ENCODE peak calls at places on chromosomes 4 and X, in nine cellular contexts. Y is CD4-positive, alpha-beta memory T cell; C is right cardiac atrium; F is adipocyte; W is neuronal stem cell; O is body of pancreas; U is K562; E is heart right ventricle; G is mammary epithelial cell. T is an unnamed sample. For H3K4me1, the result is how much of the 10 kb centered on the place peaks cover.

GRCh38 chr4:153661215-153661822 is 22.8 kb upstream of the TLR2 start:
- DNase-seq in W (no peak), E (no peak), O (no peak), G (peak), Y (no peak), U (no peak), F (peak), C (no peak), T (no peak)

GRCh38 chrX:153968754-153969124 is 2.9 kb downstream of the HCFC1 start:
- DNase-seq in U (peak), F (peak), G (no peak), C (peak), W (no peak), O (no peak), Y (peak), E (no peak), T (peak)

GRCh38 chrX:14673764-14674163 is 144.4 kb downstream of the GLRA2 start:
- DNase-seq in F (peak), C (no peak), E (no peak), Y (no peak), W (no peak), U (no peak), O (peak), G (peak), T (no peak)

GRCh38 chrX:134000260-134001245 is 15.2 kb upstream of the GPC3 start:
- DNase-seq in W (no peak), O (no peak), Y (no peak), C (no peak), F (no peak), U (no peak), G (no peak), E (no peak), T (no peak)

GRCh38 chrX:39855748-39856129 is 242.0 kb downstream of the BCOR start:
- DNase-seq in O (no peak), U (peak), F (peak), E (no peak), G (peak), C (no peak), W (no peak), Y (peak), T (peak)

GRCh38 chr4:152968806-152969394 is 32.8 kb downstream of the FHDC1 start:
- DNase-seq in W (no peak), C (no peak), O (no peak), G (peak), U (no peak), F (peak), E (no peak), Y (no peak), T (no peak)

GRCh38 chr4:87843936-87844335 is 11.2 kb downstream of the MEPE start:
- DNase-seq in C (no peak), W (no peak), O (no peak), G (peak), E (no peak), F (peak), Y (no peak), U (no peak), T (no peak)

GRCh38 chr4:53592686-53593641 is 1.7 kb upstream of the LNX1 start:
- DNase-seq in E (peak), G (peak), Y (no peak), O (peak), F (no peak), C (peak), W (no peak), U (peak), T (no peak)

GRCh38 chr4:126223784-126224407 is 909.1 kb downstream of the FAT4 start:
- DNase-seq in C (no peak), O (no peak), G (peak), W (no peak), F (peak), Y (no peak), E (no peak), U (peak), T (no peak)

GRCh38 chrX:130778773-130779172 is 124.2 kb downstream of the ENOX2 start:
- DNase-seq in W (no peak), F (no peak), Y (no peak), O (no peak), G (peak), C (no peak), U (no peak), E (no peak), T (no peak)

GRCh38 chr4:176044589-176044951 is 21.1 kb upstream of the WDR17 start:
- DNase-seq in W (no peak), O (no peak), C (no peak), G (no peak), Y (no peak), U (no peak), E (no peak), F (peak), T (no peak)

GRCh38 chr4:28730304-28730703 is 1869.7 kb downstream of the STIM2 start:
- DNase-seq in E (no peak), U (no peak), F (no peak), C (no peak), O (no peak), G (no peak), W (no peak), Y (no peak), T (no peak)

GRCh38 chr4:144356941-144357381 is 216.4 kb upstream of the GYPA start:
- DNase-seq in O (no peak), Y (no peak), E (no peak), F (no peak), C (no peak), W (no peak), G (no peak), U (no peak), T (no peak)

GRCh38 chrX:9357500-9358139 is 107.2 kb upstream of the TBL1X start:
- DNase-seq in U (peak), F (no peak), G (no peak), E (no peak), W (no peak), Y (no peak), O (no peak), C (no peak), T (no peak)

GRCh38 chrX:152479525-152479924 is 28.4 kb upstream of the GABRA3 start:
- DNase-seq in F (no peak), O (no peak), U (no peak), G (no peak), C (no peak), Y (no peak), W (no peak), E (no peak), T (no peak)

GRCh38 chrX:13381514-13381913 is 61.7 kb upstream of the ATXN3L start:
- DNase-seq in F (peak), E (no peak), W (no peak), Y (no peak), O (no peak), C (no peak), G (no peak), U (no peak), T (no peak)

GRCh38 chrX:48584698-48585097 is 10.4 kb downstream of the RBM3 start:
- DNase-seq in W (no peak), F (no peak), G (no peak), C (no peak), E (no peak), Y (no peak), O (no peak), U (no peak), T (no peak)

GRCh38 chr4:98516441-98517323 is 141.7 kb downstream of the TSPAN5 start:
- DNase-seq in W (no peak), C (no peak), U (no peak), F (no peak), G (no peak), Y (no peak), E (no peak), O (no peak), T (no peak)

GRCh38 chr4:98518555-98519267 is 139.7 kb downstream of the TSPAN5 start:
- DNase-seq in U (no peak), C (no peak), O (no peak), Y (no peak), W (no peak), F (no peak), E (no peak), G (no peak), T (no peak)

GRCh38 chr4:98517444-98518021 is 140.9 kb downstream of the TSPAN5 start:
- DNase-seq in O (no peak), U (no peak), G (no peak), Y (no peak), C (no peak), E (no peak), W (no peak), F (peak), T (no peak)

GRCh38 chr4:98514930-98515809 is 143.2 kb downstream of the TSPAN5 start:
- DNase-seq in Y (no peak), O (no peak), W (no peak), E (no peak), U (no peak), C (no peak), F (no peak), G (no peak), T (no peak)

DNA sequence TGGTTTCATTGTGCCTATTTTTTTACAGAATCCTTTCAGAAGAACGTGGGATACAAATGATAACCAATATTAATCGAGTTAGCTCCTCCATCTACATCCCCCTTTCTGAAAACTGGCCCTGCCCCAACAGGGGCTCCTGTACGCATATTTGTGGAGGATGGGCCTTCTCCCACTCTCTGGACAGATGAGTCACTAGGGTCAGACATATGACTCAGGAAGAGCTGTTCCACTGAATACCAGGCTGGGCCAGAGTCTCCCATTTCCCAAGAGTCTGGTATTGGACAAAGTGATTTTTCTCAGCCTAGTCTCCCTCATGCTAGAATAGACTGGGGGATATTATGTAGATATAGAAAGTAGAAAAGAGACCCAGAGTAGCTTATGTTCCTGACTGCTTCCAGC is 142.4 kb downstream of the TSPAN5 start:
- DNase-seq in G (peak), F (peak), C (no peak), E (no peak), W (no peak), O (no peak), U (peak), Y (no peak), T (no peak)
- H3K4me1 ChIP-seq in G (under half), F (under half), C (under half), E (under half), W (under half), O (under half), U (under half), Y (under half), T (under half)

GRCh38 chrX:108397627-108398392 is 40.4 kb downstream of the COL4A6 start:
- DNase-seq in G (peak), U (no peak), F (peak), O (no peak), Y (no peak), W (peak), E (no peak), C (no peak), T (no peak)

GRCh38 chrX:108396986-108397385 is 41.2 kb downstream of the COL4A6 start:
- DNase-seq in U (no peak), F (no peak), Y (no peak), G (no peak), O (no peak), C (no peak), W (no peak), E (no peak), T (no peak)

GRCh38 chrX:108399427-108400165 is 38.6 kb downstream of the COL4A6 start:
- DNase-seq in Y (no peak), O (no peak), W (no peak), E (no peak), C (no peak), F (peak), G (peak), U (no peak), T (no peak)

DNA sequence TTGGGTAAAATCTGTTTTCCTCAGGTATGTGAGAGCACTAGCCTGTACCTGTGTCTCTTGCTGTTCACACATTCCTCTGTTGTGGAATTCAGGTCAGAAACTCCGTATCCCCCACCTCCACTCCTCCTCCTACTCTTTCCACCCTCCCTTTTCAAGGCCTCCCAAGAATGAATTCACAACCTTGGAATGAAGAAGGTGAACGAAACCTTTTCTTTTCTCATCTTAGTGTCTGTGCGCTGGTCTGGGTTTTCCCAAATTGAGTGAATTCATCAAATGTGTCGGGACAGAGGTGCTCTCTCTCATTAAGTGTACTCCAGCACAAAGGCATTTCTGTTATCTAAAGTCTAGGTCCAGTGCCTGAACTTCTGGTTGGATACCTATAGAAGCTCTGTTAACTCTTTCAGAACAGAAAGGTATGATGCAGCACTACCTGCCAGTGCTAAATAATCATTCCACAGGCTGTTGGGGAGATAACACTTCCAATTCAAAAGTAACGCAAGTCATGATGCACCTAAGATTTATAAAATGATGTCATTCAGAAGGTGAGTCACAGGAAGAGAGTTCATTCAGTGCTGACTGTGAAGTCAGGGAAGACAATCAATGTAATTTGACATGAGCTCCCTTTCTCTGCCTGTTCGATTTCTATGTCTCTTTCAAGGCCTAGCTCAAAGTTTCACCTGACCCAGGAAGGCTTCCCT is 41.9 kb downstream of the COL4A6 start:
- DNase-seq in G (peak), U (no peak), Y (no peak), W (no peak), F (no peak), E (no peak), O (no peak), C (no peak), T (no peak)
- H3K4me1 ChIP-seq in G (half or more), U (under half), Y (under half), W (under half), F (under half), E (under half), O (under half), C (under half), T (under half)

GRCh38 chr4:168432419-168433146 is 47.7 kb downstream of the DDX60L start:
- DNase-seq in Y (no peak), W (no peak), U (no peak), E (no peak), C (no peak), O (no peak), G (no peak), F (no peak), T (no peak)
- H3K4me1 ChIP-seq in Y (under half), W (under half), U (under half), E (under half), C (under half), O (under half), G (under half), F (under half), T (under half)

DNA sequence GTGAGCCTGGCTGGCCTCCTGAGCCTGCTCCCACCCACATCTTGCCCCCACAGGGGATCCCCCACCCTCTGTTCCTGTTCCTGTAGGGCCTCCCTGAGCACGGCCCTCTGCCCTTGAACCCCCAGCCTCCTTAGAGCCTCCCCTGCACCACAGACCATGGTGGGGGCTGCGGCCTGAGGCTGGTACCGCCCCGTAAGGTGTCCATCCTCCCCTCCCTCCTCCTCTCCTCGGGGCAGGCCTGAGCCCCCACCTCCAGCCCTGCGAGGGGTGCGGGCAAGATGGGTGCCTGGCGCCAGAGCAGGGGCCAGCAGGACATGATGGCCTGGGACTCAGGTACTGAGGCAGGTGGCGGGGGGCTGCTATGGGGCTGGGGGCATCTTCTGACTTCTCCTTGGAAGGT is 28.4 kb upstream of the FGFR3 start:
- DNase-seq in F (no peak), Y (no peak), O (no peak), G (no peak), E (no peak), U (no peak), C (no peak), W (no peak), T (no peak)
- H3K4me1 ChIP-seq in F (under half), Y (under half), O (half or more), G (under half), E (under half), U (half or more), C (under half), W (half or more), T (under half)

DNA sequence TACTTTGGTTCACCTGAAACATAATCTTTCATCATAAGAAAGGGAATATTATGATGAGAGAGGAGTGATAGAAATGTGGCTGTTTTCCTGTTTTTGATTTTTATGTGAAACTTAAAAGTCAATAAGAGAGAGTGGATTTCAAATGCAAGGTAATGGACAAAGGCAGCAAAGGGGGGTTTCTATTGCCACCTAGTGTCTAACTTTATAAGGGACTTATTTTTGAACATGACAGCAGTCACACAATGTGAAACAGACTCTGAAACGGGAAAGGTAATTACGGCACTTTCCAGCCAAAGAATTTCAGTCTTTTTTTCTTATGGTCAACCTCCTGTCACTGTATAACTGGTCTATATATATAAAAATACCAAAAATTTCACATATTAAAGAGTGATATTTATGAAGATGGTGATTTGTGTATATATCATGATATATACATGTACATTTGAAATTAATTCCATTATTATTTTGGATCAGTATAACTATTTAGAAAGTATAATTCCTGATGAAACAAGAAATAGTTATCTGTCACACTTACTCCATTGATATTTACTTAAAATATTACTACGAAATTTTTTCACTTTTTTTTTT is 127.1 kb downstream of the FBXO8 start:
- DNase-seq in G (peak), U (peak), E (peak), W (peak), F (peak), O (no peak), Y (peak), C (no peak), T (no peak)
- H3K4me1 ChIP-seq in G (under half), U (under half), E (under half), W (under half), F (under half), O (under half), Y (under half), C (under half), T (under half)

GRCh38 chrX:24988314-24988713 is 27.5 kb downstream of the ARX start:
- DNase-seq in C (no peak), W (no peak), Y (no peak), O (no peak), F (peak), G (no peak), E (no peak), U (no peak), T (no peak)

GRCh38 chrX:24990585-24990984 is 25.2 kb downstream of the ARX start:
- DNase-seq in C (no peak), U (no peak), E (no peak), O (no peak), W (no peak), F (no peak), Y (no peak), G (no peak), T (no peak)

GRCh38 chrX:24999501-24999900 is 16.3 kb downstream of the ARX start:
- DNase-seq in W (no peak), O (no peak), F (no peak), C (no peak), Y (no peak), G (no peak), E (no peak), U (no peak), T (no peak)

GRCh38 chrX:24996096-24996709 is 19.6 kb downstream of the ARX start:
- DNase-seq in W (no peak), F (no peak), O (no peak), G (no peak), Y (no peak), E (no peak), C (no peak), U (no peak), T (no peak)

DNA sequence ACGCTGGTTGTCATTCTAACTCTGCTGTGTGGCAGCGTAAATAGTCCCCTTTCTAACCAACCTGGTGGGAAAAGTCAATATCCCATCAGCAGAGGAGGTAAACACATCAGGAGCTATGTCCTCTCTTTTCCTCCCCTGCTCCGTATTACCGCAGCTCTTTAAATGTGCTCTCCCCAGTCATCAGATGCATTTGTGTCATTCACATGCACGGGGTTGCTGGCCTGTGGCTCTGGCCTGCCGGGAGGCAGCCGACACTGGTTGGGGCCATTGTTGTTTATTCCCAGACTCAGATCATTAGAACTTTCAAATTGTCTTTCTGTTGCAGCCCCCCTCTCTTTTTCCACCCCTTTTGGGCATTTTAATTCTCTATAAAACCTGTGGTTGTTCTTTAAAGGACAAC is 21.9 kb downstream of the ARX start:
- DNase-seq in Y (no peak), U (no peak), C (no peak), W (no peak), F (no peak), E (no peak), G (no peak), O (no peak), T (no peak)
- H3K4me1 ChIP-seq in Y (under half), U (under half), C (under half), W (under half), F (under half), E (under half), G (under half), O (under half), T (under half)

DNA sequence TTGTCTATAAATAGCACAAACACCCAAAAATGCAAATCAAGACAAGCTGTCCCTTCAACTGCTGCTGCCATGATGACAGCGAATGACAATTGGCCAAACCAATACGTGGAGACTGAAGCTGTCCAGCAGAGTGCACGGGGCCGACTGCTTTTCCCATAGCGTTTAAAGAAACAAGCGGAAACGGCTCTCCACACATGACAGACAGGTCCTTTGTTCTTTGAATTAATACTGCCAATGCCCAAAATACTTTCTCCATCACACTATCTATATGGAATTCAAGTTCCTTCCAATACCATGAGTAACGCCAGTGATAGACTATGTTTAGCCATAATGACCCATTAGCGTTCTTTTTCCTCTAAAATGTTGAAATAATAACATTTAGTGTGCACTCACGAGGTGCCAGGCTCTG is 35.5 kb downstream of the AFAP1 start:
- DNase-seq in G (no peak), W (no peak), C (no peak), Y (no peak), F (peak), E (no peak), O (no peak), U (no peak), T (no peak)
- H3K4me1 ChIP-seq in G (under half), W (half or more), C (under half), Y (under half), F (half or more), E (half or more), O (under half), U (under half), T (under half)